ENCODE peak calls at places on chromosomes 2 and 18, in four cellular contexts. R is fibroblast of lung, Q is hepatocyte, X is astrocyte. C is an unnamed sample.

GRCh38 chr2:145123606-145124005 is 603.7 kb upstream of the ZEB2 start:
- DNase-seq in R (peak), Q (peak), X (peak), C (no peak)

GRCh38 chr18:12774982-12775381 is 72.1 kb downstream of the PSMG2 start:
- DNase-seq in R (no peak), Q (no peak), X (no peak), C (no peak)

GRCh38 chr18:78804206-78805030 is 175.2 kb upstream of the SALL3 start:
- DNase-seq in R (no peak), Q (no peak), X (no peak), C (no peak)

GRCh38 chr2:241890524-241891235 is 21.2 kb downstream of the RTP5 start:
- DNase-seq in R (no peak), Q (no peak), X (no peak), C (no peak)

GRCh38 chr2:167827352-167828097 is 419.9 kb downstream of the STK39 start:
- DNase-seq in R (no peak), Q (peak), X (no peak), C (no peak)

GRCh38 chr2:106192752-106193490 is 1.2 kb downstream of the UXS1 start:
- DNase-seq in R (peak), Q (peak), X (peak), C (peak)

GRCh38 chr18:275486-275885 is 7.6 kb upstream of the THOC1 start:
- DNase-seq in R (no peak), Q (no peak), X (no peak), C (no peak)

GRCh38 chr2:120241709-120242108 is 10.9 kb upstream of the RALB start:
- DNase-seq in R (no peak), Q (no peak), X (no peak), C (no peak)

GRCh38 chr2:198441246-198441645 is 636.9 kb downstream of the PLCL1 start:
- DNase-seq in R (no peak), Q (no peak), X (peak), C (peak)

GRCh38 chr2:67268806-67269205 is 128.3 kb upstream of the ETAA1 start:
- DNase-seq in R (peak), Q (no peak), X (peak), C (peak)

GRCh38 chr18:13276530-13277520 is 58.3 kb downstream of the LDLRAD4 start:
- DNase-seq in R (no peak), Q (no peak), X (peak), C (no peak)

GRCh38 chr18:62897153-62897552 is 181.8 kb downstream of the PHLPP1 start:
- DNase-seq in R (no peak), Q (no peak), X (peak), C (peak)

GRCh38 chr2:235939471-235939870 is 228.7 kb downstream of the GBX2 start:
- DNase-seq in R (no peak), Q (no peak), X (peak), C (no peak)

GRCh38 chr2:191677646-191678436 is at the start of gene NABP1:
- DNase-seq in R (peak), Q (peak), X (peak), C (peak)

GRCh38 chr2:222301296-222301997 is 2.6 kb upstream of the PAX3 start:
- DNase-seq in R (no peak), Q (no peak), X (no peak), C (no peak)

GRCh38 chr2:222302178-222303018 is 3.6 kb upstream of the PAX3 start:
- DNase-seq in R (no peak), Q (no peak), X (no peak), C (no peak)

GRCh38 chr2:222304737-222305509 is 6.1 kb upstream of the PAX3 start:
- DNase-seq in R (no peak), Q (no peak), X (no peak), C (no peak)

GRCh38 chr2:222303828-222304736 is 5.3 kb upstream of the PAX3 start:
- DNase-seq in R (no peak), Q (no peak), X (no peak), C (no peak)

GRCh38 chr2:222303045-222303827 is 4.4 kb upstream of the PAX3 start:
- DNase-seq in R (no peak), Q (no peak), X (no peak), C (no peak)
- TF ChIP-seq EZH2 in R (peak), Q (no peak), X (no peak), C (no peak)

GRCh38 chr2:31083204-31083993 is 54.8 kb downstream of the GALNT14 start:
- DNase-seq in R (no peak), Q (peak), X (no peak), C (no peak)
- TF ChIP-seq EZH2 in R (no peak), Q (no peak), X (no peak), C (no peak)

GRCh38 chr2:199467462-199467822 is 9.7 kb upstream of the SATB2 start:
- DNase-seq in R (no peak), Q (no peak), X (no peak), C (no peak)

GRCh38 chr2:199466704-199467461 is 9.1 kb upstream of the SATB2 start:
- DNase-seq in R (no peak), Q (no peak), X (no peak), C (no peak)

GRCh38 chr2:199464614-199465352 is 7.0 kb upstream of the SATB2 start:
- DNase-seq in R (no peak), Q (no peak), X (no peak), C (no peak)

GRCh38 chr2:199465390-199465789 is 7.7 kb upstream of the SATB2 start:
- DNase-seq in R (no peak), Q (no peak), X (no peak), C (no peak)

GRCh38 chr2:199465988-199466703 is 8.4 kb upstream of the SATB2 start:
- DNase-seq in R (no peak), Q (no peak), X (no peak), C (no peak)
- TF ChIP-seq EZH2 in R (peak), Q (no peak), X (no peak), C (no peak)

DNA sequence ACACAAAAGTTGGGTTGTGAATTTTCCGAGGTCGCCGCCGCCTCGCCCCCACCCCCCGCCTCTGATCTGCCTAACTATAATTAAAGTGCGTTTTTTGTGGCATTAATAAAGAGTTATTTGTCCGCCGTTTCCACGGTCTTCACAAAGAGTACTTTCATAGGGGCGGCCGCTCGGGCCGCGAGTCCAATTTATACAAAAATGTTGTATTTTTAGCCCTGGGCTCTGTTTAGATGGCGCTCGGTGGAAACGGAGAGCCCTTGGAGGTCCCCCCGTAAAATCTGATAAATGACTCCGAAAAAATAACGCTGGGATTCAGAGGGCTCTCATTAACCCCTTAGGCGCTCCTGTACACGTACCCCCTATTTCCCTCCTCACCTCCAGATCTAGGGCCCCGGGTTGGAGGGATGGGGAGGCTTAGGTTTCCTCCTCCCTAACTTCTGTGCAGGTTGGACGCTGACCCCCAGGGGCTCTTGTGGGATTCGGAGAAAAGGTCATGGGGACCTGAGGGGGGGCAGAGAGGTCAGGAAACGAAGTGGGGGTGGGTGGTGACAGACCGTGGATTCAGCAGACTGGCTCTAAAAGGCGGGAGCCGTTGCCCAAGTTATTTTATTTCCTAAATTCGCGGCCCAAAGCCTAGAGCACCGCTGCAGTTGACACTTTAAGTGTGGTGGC is 1.9 kb downstream of the CYP26B1 start:
- DNase-seq in R (no peak), Q (peak), X (no peak), C (no peak)
- TF ChIP-seq EZH2 in R (no peak), Q (peak), X (no peak), C (no peak)

GRCh38 chr2:86337235-86338099 is at the start of gene REEP1:
- DNase-seq in R (no peak), Q (peak), X (no peak), C (no peak)
- TF ChIP-seq EZH2 in R (peak), Q (no peak), X (peak), C (no peak)

GRCh38 chr18:75158465-75159237 is 50.3 kb downstream of the PTGR3 start:
- DNase-seq in R (no peak), Q (no peak), X (no peak), C (no peak)
- TF ChIP-seq EZH2 in R (no peak), Q (no peak), X (no peak), C (no peak)